ENCODE peak calls at places on chromosomes 2 and 18, in seven cellular contexts. Q is HAP-1, P is Panc1, R is osteoblast, L is IMR-90, Y is body of pancreas, X is right lobe of liver. I is an unnamed sample.

GRCh38 chr2:14633031-14633430 is 514 bp downstream of the LRATD1 start:
- DNase-seq in Q (no peak), P (no peak), R (peak; percentile 72), L (no peak), Y (peak; percentile 19), X (peak; percentile 50), I (no peak)

GRCh38 chr2:71935291-71935848 is 212.3 kb downstream of the CYP26B1 start:
- DNase-seq in Q (no peak), P (no peak), R (peak; percentile 98), L (no peak), Y (peak; percentile 18), X (no peak), I (peak; percentile 75)

GRCh38 chr2:203431391-203432185 is 103.4 kb downstream of the ABI2 start:
- DNase-seq in Q (no peak), P (no peak), R (no peak), L (peak; percentile 10), Y (no peak), X (no peak), I (no peak)

GRCh38 chr18:261398-262073 is 6.3 kb downstream of the THOC1 start:
- DNase-seq in Q (no peak), P (no peak), R (peak; percentile 65), L (peak; percentile 15), Y (no peak), X (no peak), I (no peak)

GRCh38 chr2:181526014-181526413 is 68.8 kb downstream of the ITGA4 start:
- DNase-seq in Q (no peak), P (no peak), R (no peak), L (no peak), Y (no peak), X (no peak), I (no peak)

GRCh38 chr2:162688403-162688802 is 150.2 kb downstream of the KCNH7 start:
- DNase-seq in Q (no peak), P (no peak), R (no peak), L (no peak), Y (no peak), X (no peak), I (no peak)

GRCh38 chr2:100780203-100781008 is 39.5 kb upstream of the NPAS2 start:
- DNase-seq in Q (no peak), P (no peak), R (no peak), L (peak; percentile 81), Y (peak; percentile 70), X (no peak), I (no peak)

GRCh38 chr2:190959911-190960788 is 53.8 kb downstream of the STAT1 start:
- DNase-seq in Q (no peak), P (no peak), R (no peak), L (peak; percentile 71), Y (no peak), X (no peak), I (no peak)

GRCh38 chr2:45554764-45555163 is 56.3 kb downstream of the SRBD1 start:
- DNase-seq in Q (no peak), P (no peak), R (no peak), L (peak; percentile 52), Y (no peak), X (no peak), I (no peak)

GRCh38 chr2:229713371-229714079 is 830 bp downstream of the DNER start:
- DNase-seq in Q (no peak), P (no peak), R (no peak), L (no peak), Y (no peak), X (no peak), I (no peak)

GRCh38 chr2:1640301-1641135 is 103.8 kb downstream of the PXDN start:
- DNase-seq in Q (no peak), P (no peak), R (peak; percentile 27), L (no peak), Y (no peak), X (no peak), I (no peak)

GRCh38 chr2:157592983-157593382 is 35.7 kb downstream of the ACVR1C start:
- DNase-seq in Q (peak; percentile 19), P (no peak), R (no peak), L (peak; percentile 8), Y (no peak), X (no peak), I (no peak)

GRCh38 chr2:190469770-190470169 is 61.6 kb downstream of the MFSD6 start:
- DNase-seq in Q (no peak), P (no peak), R (no peak), L (peak; percentile 55), Y (peak; percentile 40), X (no peak), I (no peak)

GRCh38 chr2:8494589-8494988 is 187.3 kb upstream of the ID2 start:
- DNase-seq in Q (no peak), P (no peak), R (no peak), L (no peak), Y (peak; percentile 35), X (no peak), I (no peak)

GRCh38 chr18:77096031-77096371 is 36.6 kb downstream of the MBP start:
- DNase-seq in Q (no peak), P (no peak), R (no peak), L (no peak), Y (no peak), X (no peak), I (no peak)

GRCh38 chr2:104420953-104421352 is 433.0 kb upstream of the POU3F3 start:
- DNase-seq in Q (no peak), P (no peak), R (no peak), L (no peak), Y (no peak), X (no peak), I (no peak)
- H3K4me1 ChIP-seq in Q (no peaks in the 10 kb centered on the region), P (no peaks in the 10 kb centered on the region), R (no peaks in the 10 kb centered on the region), L (no peaks in the 10 kb centered on the region), Y (no peaks in the 10 kb centered on the region), X (no peaks in the 10 kb centered on the region), I (no peaks in the 10 kb centered on the region)

DNA sequence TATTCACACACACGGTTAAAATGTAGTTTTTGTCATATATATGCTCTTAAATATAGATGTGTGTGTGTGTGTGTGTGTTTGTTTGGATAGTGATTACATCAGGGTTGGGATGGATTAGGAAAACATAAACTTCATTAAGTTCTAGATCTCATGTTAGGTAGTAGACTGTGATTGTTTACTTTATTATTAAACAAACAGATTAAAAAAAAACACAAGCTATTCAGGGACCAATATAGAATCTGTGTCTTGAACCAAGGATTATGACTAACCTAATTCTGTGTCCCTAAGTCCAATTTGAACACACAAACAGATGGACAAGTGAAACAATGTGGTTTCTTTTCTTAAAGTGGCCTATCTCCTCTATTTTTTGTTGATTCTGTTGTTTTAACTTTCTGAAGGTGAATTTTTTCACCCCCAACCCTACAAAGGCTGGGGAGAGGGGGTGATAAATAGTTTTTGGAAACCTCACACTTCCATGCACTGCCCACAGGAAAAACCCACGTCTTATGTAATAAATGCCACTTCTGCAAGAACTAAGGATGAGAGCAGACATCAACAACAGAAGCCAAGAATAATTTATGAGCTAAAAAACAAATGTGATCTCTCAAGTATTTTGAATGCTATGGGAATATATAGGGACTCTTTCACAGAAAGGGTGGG is 40.7 kb downstream of the IL1R2 start:
- DNase-seq in Q (no peak), P (no peak), R (no peak), L (peak; percentile 60), Y (no peak), X (no peak), I (no peak)
- H3K4me1 ChIP-seq in Q (no peaks in the 10 kb centered on the region), P (no peaks in the 10 kb centered on the region), R (peaks cover 44% of the 10 kb centered on the region), L (peaks cover 21% of the 10 kb centered on the region), Y (peaks cover 36% of the 10 kb centered on the region), X (no peaks in the 10 kb centered on the region), I (peaks cover 56% of the 10 kb centered on the region)

GRCh38 chr2:197159681-197160211 is 150.8 kb downstream of the ANKRD44 start:
- DNase-seq in Q (no peak), P (peak; percentile 96), R (peak; percentile 90), L (peak; percentile 85), Y (no peak), X (no peak), I (no peak)
- H3K4me1 ChIP-seq in Q (no peaks in the 10 kb centered on the region), P (peaks cover 30% of the 10 kb centered on the region), R (peaks cover 24% of the 10 kb centered on the region), L (peaks cover 10% of the 10 kb centered on the region), Y (peaks cover 5% of the 10 kb centered on the region), X (no peaks in the 10 kb centered on the region), I (peaks cover 9% of the 10 kb centered on the region)

GRCh38 chr2:110114007-110114591 is 1.5 kb downstream of the MALL start:
- DNase-seq in Q (no peak), P (no peak), R (no peak), L (no peak), Y (no peak), X (no peak), I (peak; percentile 82)
- H3K4me1 ChIP-seq in Q (no peaks in the 10 kb centered on the region), P (peaks cover 31% of the 10 kb centered on the region), R (peaks cover 7% of the 10 kb centered on the region), L (no peaks in the 10 kb centered on the region), Y (peaks cover 13% of the 10 kb centered on the region), X (no peaks in the 10 kb centered on the region), I (peaks cover 26% of the 10 kb centered on the region)

GRCh38 chr18:58311390-58311789 is 267.4 kb downstream of the NEDD4L start:
- DNase-seq in Q (no peak), P (no peak), R (no peak), L (no peak), Y (no peak), X (no peak), I (no peak)
- H3K4me1 ChIP-seq in Q (no peaks in the 10 kb centered on the region), P (peaks cover 25% of the 10 kb centered on the region), R (peaks cover 26% of the 10 kb centered on the region), L (peaks cover 8% of the 10 kb centered on the region), Y (peaks cover 78% of the 10 kb centered on the region), X (no peaks in the 10 kb centered on the region), I (peaks cover 44% of the 10 kb centered on the region)

GRCh38 chr2:43303889-43304288 is 77.5 kb upstream of the ZFP36L2 start:
- DNase-seq in Q (no peak), P (no peak), R (no peak), L (no peak), Y (no peak), X (no peak), I (no peak)

GRCh38 chr2:43300781-43301586 is 74.6 kb upstream of the ZFP36L2 start:
- DNase-seq in Q (no peak), P (no peak), R (no peak), L (no peak), Y (peak; percentile 74), X (peak; percentile 67), I (no peak)

GRCh38 chr2:43303120-43303519 is 76.7 kb upstream of the ZFP36L2 start:
- DNase-seq in Q (no peak), P (no peak), R (no peak), L (no peak), Y (no peak), X (no peak), I (no peak)

GRCh38 chr2:43300222-43300621 is 73.8 kb upstream of the ZFP36L2 start:
- DNase-seq in Q (no peak), P (no peak), R (peak; percentile 47), L (no peak), Y (no peak), X (no peak), I (no peak)

DNA sequence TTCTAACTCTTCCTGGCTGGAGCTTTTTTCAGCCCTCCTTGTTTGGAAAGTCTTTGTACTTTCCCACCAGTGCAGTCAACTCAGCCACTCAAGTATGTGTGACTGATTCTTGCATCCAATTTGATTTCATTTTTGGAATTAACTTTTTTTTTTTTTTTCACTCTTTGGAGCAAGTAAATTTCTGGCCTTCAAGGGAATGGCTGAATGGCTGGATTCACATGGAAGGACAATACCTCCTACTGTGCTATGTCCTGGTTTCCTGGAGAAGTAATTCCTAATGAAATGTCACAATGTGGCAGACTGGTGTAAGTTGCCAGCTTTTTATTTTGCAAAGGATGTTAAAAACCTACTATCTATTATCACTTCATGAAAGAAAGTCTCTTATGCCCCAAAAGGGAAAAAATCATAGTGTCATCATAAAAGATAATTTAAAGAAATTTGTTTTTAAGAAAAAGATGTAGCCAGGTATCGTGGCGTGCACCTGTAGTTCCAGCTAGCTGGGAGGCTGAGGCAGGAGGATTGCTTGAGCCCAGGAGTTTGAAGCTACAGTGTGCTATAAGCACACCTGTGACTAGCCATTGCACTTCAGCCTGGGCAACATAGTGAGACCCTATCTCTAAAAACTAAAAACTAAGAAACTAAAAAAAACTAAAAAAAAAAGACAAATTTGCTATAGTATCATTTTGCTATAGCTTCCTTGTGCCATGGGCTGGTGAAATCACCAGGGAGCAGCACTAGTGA is 76.1 kb upstream of the ZFP36L2 start:
- DNase-seq in Q (no peak), P (no peak), R (no peak), L (no peak), Y (no peak), X (no peak), I (no peak)
- H3K4me1 ChIP-seq in Q (no peaks in the 10 kb centered on the region), P (peaks cover 24% of the 10 kb centered on the region), R (peaks cover 4% of the 10 kb centered on the region), L (peaks cover 4% of the 10 kb centered on the region), Y (peaks cover 43% of the 10 kb centered on the region), X (no peaks in the 10 kb centered on the region), I (peaks cover 79% of the 10 kb centered on the region)

I was measured in suprapubic skin.